ENCODE peak calls at places on chromosomes 6 and 20, in seven cellular contexts. U, Q, L, C, G, N and V are unnamed samples.

GRCh38 chr6:135002229-135002844 is 52.3 kb downstream of the HBS1L start:
- DNase-seq in Q (no peak), U (no peak), G (peak), N (no peak), L (no peak), C (no peak), V (no peak)

GRCh38 chr6:151075527-151075926 is 164.2 kb upstream of the AKAP12 start:
- DNase-seq in N (no peak), U (no peak), L (no peak), G (peak), C (no peak), Q (no peak), V (no peak)

GRCh38 chr6:165178056-165178455 is 131.3 kb downstream of the C6orf118 start:
- DNase-seq in G (peak), L (no peak), Q (no peak), N (no peak), C (peak), U (no peak), V (no peak)

GRCh38 chr20:2757001-2757400 is 43.4 kb downstream of the CPXM1 start:
- DNase-seq in G (no peak), U (no peak), N (no peak), Q (no peak), L (no peak), C (no peak), V (no peak)

GRCh38 chr20:34514897-34515483 is 1.2 kb upstream of the DYNLRB1 start:
- DNase-seq in Q (no peak), U (no peak), C (no peak), L (no peak), N (no peak), G (peak), V (peak)

GRCh38 chr6:123016431-123017110 is 20.5 kb downstream of the CLVS2 start:
- DNase-seq in C (no peak), U (no peak), L (no peak), N (no peak), Q (no peak), G (no peak), V (peak)

GRCh38 chr20:59864726-59865125 is 68.7 kb downstream of the SYCP2 start:
- DNase-seq in G (no peak), Q (no peak), C (no peak), U (no peak), L (no peak), N (no peak), V (no peak)

GRCh38 chr6:152948150-152948768 is 34.6 kb downstream of the FBXO5 start:
- DNase-seq in G (peak), L (no peak), N (no peak), C (no peak), Q (no peak), U (no peak), V (peak)

GRCh38 chr6:26294276-26294675 is 70.7 kb upstream of the BTN3A2 start:
- DNase-seq in N (no peak), Q (no peak), L (no peak), U (no peak), C (no peak), G (no peak), V (no peak)

GRCh38 chr20:20711413-20711812 is 1.0 kb downstream of the RALGAPA2 start:
- DNase-seq in Q (no peak), U (no peak), C (no peak), N (no peak), G (no peak), L (peak), V (no peak)

GRCh38 chr6:26183581-26184408 is 96.6 kb downstream of the HFE start:
- DNase-seq in L (peak), U (no peak), N (peak), C (no peak), G (peak), Q (peak), V (peak)

GRCh38 chr20:61909821-61910220 is 155.9 kb downstream of the TAF4 start:
- DNase-seq in L (no peak), N (no peak), G (no peak), U (no peak), C (no peak), Q (no peak), V (no peak)

GRCh38 chr20:54118220-54119001 is 48.0 kb upstream of the BCAS1 start:
- DNase-seq in Q (no peak), G (no peak), N (no peak), L (no peak), C (no peak), U (no peak), V (no peak)

GRCh38 chr6:142213402-142213801 is 66.3 kb downstream of the VTA1 start:
- DNase-seq in G (no peak), N (no peak), Q (no peak), C (no peak), L (no peak), U (no peak), V (no peak)

GRCh38 chr6:35543459-35544193 is 30.9 kb upstream of the TULP1 start:
- DNase-seq in N (no peak), L (no peak), C (no peak), U (no peak), Q (no peak), G (no peak), V (no peak)

GRCh38 chr20:40009542-40009941 is 679.5 kb downstream of the MAFB start:
- DNase-seq in G (peak), Q (no peak), U (no peak), N (no peak), C (no peak), L (no peak), V (no peak)

GRCh38 chr6:141666187-141666586 is 466.5 kb upstream of the GJE1 start:
- DNase-seq in N (no peak), L (no peak), U (no peak), G (no peak), Q (no peak), C (no peak), V (no peak)

GRCh38 chr6:34142599-34142998 is 3.3 kb downstream of the GRM4 start:
- DNase-seq in C (no peak), U (no peak), Q (no peak), N (no peak), L (no peak), G (no peak), V (no peak)

GRCh38 chr20:38303908-38304379 is at the start of gene BPI:
- DNase-seq in N (no peak), U (no peak), Q (no peak), G (no peak), C (no peak), L (no peak), V (no peak)

GRCh38 chr6:44075137-44076015 is 51.9 kb downstream of the MRPL14 start:
- DNase-seq in U (no peak), G (no peak), N (no peak), L (no peak), C (no peak), Q (peak), V (no peak)

GRCh38 chr6:84027340-84028183 is 6.0 kb upstream of the MRAP2 start:
- DNase-seq in L (no peak), G (peak), Q (peak), U (no peak), N (no peak), C (peak), V (no peak)

GRCh38 chr6:116564921-116565872 is 6.1 kb upstream of the RWDD1 start:
- DNase-seq in Q (peak), U (no peak), G (peak), N (peak), C (no peak), L (no peak), V (no peak)

GRCh38 chr6:157229733-157230132 is 93.6 kb downstream of the TMEM242 start:
- DNase-seq in G (no peak), U (no peak), N (no peak), L (no peak), C (no peak), Q (no peak), V (no peak)

GRCh38 chr6:142030115-142030619 is 102.6 kb upstream of the GJE1 start:
- DNase-seq in G (peak), U (no peak), C (no peak), Q (no peak), L (no peak), N (no peak), V (no peak)

GRCh38 chr6:168574699-168575195 is 133.8 kb downstream of the SMOC2 start:
- DNase-seq in L (no peak), U (no peak), G (no peak), N (no peak), Q (peak), C (no peak), V (no peak)

GRCh38 chr20:57470666-57471495 is 54.1 kb downstream of the CTCFL start:
- DNase-seq in U (no peak), Q (no peak), N (no peak), C (no peak), L (no peak), G (no peak), V (no peak)

GRCh38 chr20:48797275-48797825 is 30.4 kb downstream of the PREX1 start:
- DNase-seq in G (no peak), U (no peak), C (no peak), L (no peak), Q (no peak), N (no peak), V (peak)

GRCh38 chr6:25028346-25028745 is 92.6 kb upstream of the RIPOR2 start:
- DNase-seq in G (no peak), Q (no peak), C (no peak), L (no peak), N (no peak), U (no peak), V (no peak)

GRCh38 chr20:3932277-3933073 is 43.3 kb downstream of the PANK2 start:
- DNase-seq in G (peak), Q (no peak), C (no peak), N (no peak), L (no peak), U (no peak), V (no peak)

GRCh38 chr6:81761197-81761596 is 8.7 kb upstream of the TENT5A start:
- DNase-seq in Q (no peak), U (no peak), G (peak), L (no peak), C (no peak), N (no peak), V (no peak)

GRCh38 chr6:39980839-39981580 is 46.7 kb upstream of the MOCS1 start:
- DNase-seq in G (peak), C (no peak), L (peak), Q (no peak), N (no peak), U (no peak), V (no peak)

GRCh38 chr6:28336284-28337024 is 506 bp upstream of the ZSCAN31 start:
- DNase-seq in G (no peak), Q (no peak), L (peak), N (peak), U (no peak), C (peak), V (no peak)

GRCh38 chr6:34526992-34527728 is 29.0 kb downstream of the SPDEF start:
- DNase-seq in L (peak), C (peak), Q (peak), N (peak), G (peak), U (peak), V (peak)

GRCh38 chr6:29071831-29072723 is 15.0 kb downstream of the OR2B3 start:
- DNase-seq in L (peak), Q (no peak), U (no peak), N (no peak), C (no peak), G (peak), V (no peak)